ENCODE peak calls at places on chromosome 5, in ten cellular contexts. One of them, this sample, is unnamed.

GRCh38 chr5:173618927-173619519 is 2.6 kb upstream of the BOD1 start:
- DNase-seq in CD8-positive, alpha-beta T cell: peak; percentile 46
- DNase-seq in HCT116: peak; percentile 37
- DNase-seq in heart right ventricle: no peak
- DNase-seq in cardiac fibroblast: peak; percentile 70
- DNase-seq in AG04449: no peak
- DNase-seq in spleen: no peak
- DNase-seq in HepG2: peak; percentile 54
- DNase-seq in ovary: peak; percentile 47
- DNase-seq in transverse colon: peak; percentile 37
- DNase-seq in this sample: peak; percentile 31

GRCh38 chr5:178277866-178278265 is 45.3 kb upstream of the PHYKPL start:
- DNase-seq in HCT116: no peak
- DNase-seq in heart right ventricle: no peak
- DNase-seq in ovary: no peak
- DNase-seq in HepG2: no peak
- DNase-seq in spleen: no peak
- DNase-seq in cardiac fibroblast: no peak
- DNase-seq in AG04449: no peak
- DNase-seq in CD8-positive, alpha-beta T cell: no peak
- DNase-seq in transverse colon: no peak
- DNase-seq in this sample: no peak

GRCh38 chr5:100406640-100407039 is 128.5 kb upstream of the FAM174A start:
- DNase-seq in spleen: no peak
- DNase-seq in CD8-positive, alpha-beta T cell: no peak
- DNase-seq in HepG2: no peak
- DNase-seq in ovary: no peak
- DNase-seq in cardiac fibroblast: no peak
- DNase-seq in heart right ventricle: no peak
- DNase-seq in AG04449: no peak
- DNase-seq in transverse colon: no peak
- DNase-seq in HCT116: no peak
- DNase-seq in this sample: peak; percentile 32

GRCh38 chr5:141850786-141851185 is 27.4 kb downstream of the PCDH1 start:
- DNase-seq in CD8-positive, alpha-beta T cell: no peak
- DNase-seq in transverse colon: no peak
- DNase-seq in AG04449: no peak
- DNase-seq in ovary: no peak
- DNase-seq in heart right ventricle: no peak
- DNase-seq in spleen: no peak
- DNase-seq in HCT116: no peak
- DNase-seq in HepG2: no peak
- DNase-seq in cardiac fibroblast: no peak
- DNase-seq in this sample: no peak

GRCh38 chr5:95417971-95418370 is 26.8 kb downstream of the FAM81B start:
- DNase-seq in HepG2: no peak
- DNase-seq in cardiac fibroblast: no peak
- DNase-seq in AG04449: no peak
- DNase-seq in heart right ventricle: no peak
- DNase-seq in spleen: no peak
- DNase-seq in HCT116: no peak
- DNase-seq in CD8-positive, alpha-beta T cell: no peak
- DNase-seq in transverse colon: no peak
- DNase-seq in ovary: no peak
- DNase-seq in this sample: no peak

GRCh38 chr5:176716320-176716719 is 69.0 kb downstream of the TSPAN17 start:
- DNase-seq in CD8-positive, alpha-beta T cell: no peak
- DNase-seq in HCT116: peak; percentile 15
- DNase-seq in HepG2: no peak
- DNase-seq in ovary: no peak
- DNase-seq in spleen: no peak
- DNase-seq in transverse colon: no peak
- DNase-seq in heart right ventricle: no peak
- DNase-seq in AG04449: peak; percentile 29
- DNase-seq in cardiac fibroblast: peak; percentile 71
- DNase-seq in this sample: peak; percentile 35

GRCh38 chr5:170892201-170892600 is 30.4 kb downstream of the RANBP17 start:
- DNase-seq in AG04449: no peak
- DNase-seq in transverse colon: no peak
- DNase-seq in HepG2: no peak
- DNase-seq in spleen: no peak
- DNase-seq in ovary: no peak
- DNase-seq in HCT116: no peak
- DNase-seq in CD8-positive, alpha-beta T cell: no peak
- DNase-seq in heart right ventricle: no peak
- DNase-seq in cardiac fibroblast: peak; percentile 25
- DNase-seq in this sample: peak; percentile 29

GRCh38 chr5:168575391-168576372 is 3.5 kb downstream of the PANK3 start:
- DNase-seq in CD8-positive, alpha-beta T cell: no peak
- DNase-seq in heart right ventricle: no peak
- DNase-seq in AG04449: no peak
- DNase-seq in HepG2: no peak
- DNase-seq in cardiac fibroblast: no peak
- DNase-seq in transverse colon: no peak
- DNase-seq in ovary: no peak
- DNase-seq in spleen: no peak
- DNase-seq in HCT116: no peak
- DNase-seq in this sample: no peak

GRCh38 chr5:164500856-164501255 is 995.4 kb downstream of the MAT2B start:
- DNase-seq in ovary: no peak
- DNase-seq in HCT116: no peak
- DNase-seq in heart right ventricle: no peak
- DNase-seq in AG04449: no peak
- DNase-seq in transverse colon: no peak
- DNase-seq in HepG2: no peak
- DNase-seq in spleen: no peak
- DNase-seq in cardiac fibroblast: no peak
- DNase-seq in CD8-positive, alpha-beta T cell: no peak
- DNase-seq in this sample: no peak

GRCh38 chr5:91162534-91163381 is 220.4 kb downstream of the ARRDC3 start:
- DNase-seq in heart right ventricle: no peak
- DNase-seq in HCT116: peak; percentile 51
- DNase-seq in CD8-positive, alpha-beta T cell: peak; percentile 13
- DNase-seq in spleen: peak; percentile 82
- DNase-seq in AG04449: peak; percentile 57
- DNase-seq in transverse colon: peak; percentile 79
- DNase-seq in cardiac fibroblast: peak; percentile 91
- DNase-seq in HepG2: peak; percentile 48
- DNase-seq in ovary: peak; percentile 47
- DNase-seq in this sample: peak; percentile 74

GRCh38 chr5:37222181-37222580 is 27.0 kb downstream of the CPLANE1 start:
- DNase-seq in cardiac fibroblast: no peak
- DNase-seq in AG04449: no peak
- DNase-seq in HCT116: no peak
- DNase-seq in CD8-positive, alpha-beta T cell: no peak
- DNase-seq in HepG2: no peak
- DNase-seq in heart right ventricle: no peak
- DNase-seq in ovary: no peak
- DNase-seq in transverse colon: no peak
- DNase-seq in spleen: no peak
- DNase-seq in this sample: no peak

GRCh38 chr5:95823738-95824609 is 1.4 kb upstream of the GLRX start:
- DNase-seq in HepG2: peak; percentile 89
- DNase-seq in CD8-positive, alpha-beta T cell: peak; percentile 68
- DNase-seq in HCT116: peak; percentile 85
- DNase-seq in cardiac fibroblast: peak; percentile 95
- DNase-seq in heart right ventricle: peak; percentile 53
- DNase-seq in transverse colon: peak; percentile 69
- DNase-seq in AG04449: peak; percentile 87
- DNase-seq in spleen: peak; percentile 88
- DNase-seq in ovary: peak; percentile 86
- DNase-seq in this sample: peak; percentile 76

GRCh38 chr5:150517272-150518152 is 9.6 kb downstream of the NDST1 start:
- DNase-seq in ovary: no peak
- DNase-seq in HCT116: peak; percentile 18
- DNase-seq in HepG2: peak; percentile 81
- DNase-seq in transverse colon: peak; percentile 91
- DNase-seq in spleen: no peak
- DNase-seq in AG04449: peak; percentile 94
- DNase-seq in CD8-positive, alpha-beta T cell: no peak
- DNase-seq in heart right ventricle: peak; percentile 62
- DNase-seq in cardiac fibroblast: peak; percentile 94
- DNase-seq in this sample: peak; percentile 91

GRCh38 chr5:10333154-10334006 is 20.1 kb upstream of the MARCHF6 start:
- DNase-seq in heart right ventricle: peak; percentile 59
- DNase-seq in ovary: peak; percentile 42
- DNase-seq in cardiac fibroblast: peak; percentile 45
- DNase-seq in HepG2: no peak
- DNase-seq in HCT116: no peak
- DNase-seq in spleen: peak; percentile 86
- DNase-seq in CD8-positive, alpha-beta T cell: peak; percentile 6
- DNase-seq in AG04449: no peak
- DNase-seq in transverse colon: peak; percentile 51
- DNase-seq in this sample: no peak
- H3K4me3 ChIP-seq in heart right ventricle: peak overlapping the region; percentile 59
- H3K4me3 ChIP-seq in ovary: peak overlapping the region; percentile 51
- H3K4me3 ChIP-seq in cardiac fibroblast: peak overlapping the region; percentile 63
- H3K4me3 ChIP-seq in HepG2: no peak overlapping the region
- H3K4me3 ChIP-seq in HCT116: no peak overlapping the region
- H3K4me3 ChIP-seq in spleen: peak overlapping the region; percentile 51
- H3K4me3 ChIP-seq in CD8-positive, alpha-beta T cell: peak overlapping the region; percentile 47
- H3K4me3 ChIP-seq in AG04449: peak overlapping the region; percentile 59
- H3K4me3 ChIP-seq in transverse colon: peak overlapping the region; percentile 43
- H3K4me3 ChIP-seq in this sample: peak overlapping the region; percentile 46

GRCh38 chr5:111755942-111756353 is 1.0 kb downstream of the NREP start:
- DNase-seq in transverse colon: no peak
- DNase-seq in HCT116: no peak
- DNase-seq in heart right ventricle: no peak
- DNase-seq in cardiac fibroblast: peak; percentile 66
- DNase-seq in ovary: no peak
- DNase-seq in AG04449: no peak
- DNase-seq in CD8-positive, alpha-beta T cell: no peak
- DNase-seq in HepG2: no peak
- DNase-seq in spleen: no peak
- DNase-seq in this sample: no peak
- TF ChIP-seq CTCF in transverse colon: no peak
- TF ChIP-seq CTCF in HCT116: no peak
- TF ChIP-seq CTCF in heart right ventricle: no peak
- TF ChIP-seq CTCF in cardiac fibroblast: no peak
- TF ChIP-seq CTCF in ovary: no peak
- TF ChIP-seq CTCF in AG04449: no peak
- TF ChIP-seq CTCF in CD8-positive, alpha-beta T cell: no peak
- TF ChIP-seq CTCF in HepG2: no peak
- TF ChIP-seq CTCF in spleen: no peak
- TF ChIP-seq CTCF in this sample: no peak

GRCh38 chr5:172187118-172188032 is 649 bp downstream of the STK10 start:
- DNase-seq in spleen: peak; percentile 94
- DNase-seq in transverse colon: peak; percentile 81
- DNase-seq in ovary: peak; percentile 60
- DNase-seq in CD8-positive, alpha-beta T cell: peak; percentile 74
- DNase-seq in HepG2: peak; percentile 44
- DNase-seq in AG04449: peak; percentile 23
- DNase-seq in heart right ventricle: peak; percentile 65
- DNase-seq in cardiac fibroblast: peak; percentile 71
- DNase-seq in HCT116: peak; percentile 26
- DNase-seq in this sample: peak; percentile 27

GRCh38 chr5:172188033-172188892 is at the start of gene STK10:
- DNase-seq in heart right ventricle: peak; percentile 95
- DNase-seq in transverse colon: peak; percentile 94
- DNase-seq in CD8-positive, alpha-beta T cell: peak; percentile 89
- DNase-seq in HepG2: peak; percentile 80
- DNase-seq in cardiac fibroblast: peak; percentile 97
- DNase-seq in AG04449: peak; percentile 42
- DNase-seq in ovary: peak; percentile 86
- DNase-seq in HCT116: peak; percentile 75
- DNase-seq in spleen: peak; percentile 99
- DNase-seq in this sample: peak; percentile 59

GRCh38 chr5:172183881-172184280 is 4.1 kb downstream of the STK10 start:
- DNase-seq in CD8-positive, alpha-beta T cell: no peak
- DNase-seq in spleen: no peak
- DNase-seq in HCT116: no peak
- DNase-seq in transverse colon: no peak
- DNase-seq in AG04449: no peak
- DNase-seq in heart right ventricle: no peak
- DNase-seq in cardiac fibroblast: no peak
- DNase-seq in HepG2: no peak
- DNase-seq in ovary: no peak
- DNase-seq in this sample: no peak

GRCh38 chr5:172185096-172185461 is 2.9 kb downstream of the STK10 start:
- DNase-seq in AG04449: no peak
- DNase-seq in HCT116: no peak
- DNase-seq in CD8-positive, alpha-beta T cell: peak; percentile 35
- DNase-seq in ovary: no peak
- DNase-seq in spleen: no peak
- DNase-seq in HepG2: no peak
- DNase-seq in cardiac fibroblast: no peak
- DNase-seq in transverse colon: no peak
- DNase-seq in heart right ventricle: no peak
- DNase-seq in this sample: no peak

GRCh38 chr5:172186114-172186695 is 1.8 kb downstream of the STK10 start:
- DNase-seq in cardiac fibroblast: no peak
- DNase-seq in heart right ventricle: no peak
- DNase-seq in spleen: peak; percentile 57
- DNase-seq in HCT116: no peak
- DNase-seq in AG04449: no peak
- DNase-seq in ovary: no peak
- DNase-seq in CD8-positive, alpha-beta T cell: no peak
- DNase-seq in transverse colon: no peak
- DNase-seq in HepG2: no peak
- DNase-seq in this sample: no peak
- H3K4me3 ChIP-seq in cardiac fibroblast: peak overlapping the region; percentile 97
- H3K4me3 ChIP-seq in heart right ventricle: peak overlapping the region; percentile 76
- H3K4me3 ChIP-seq in spleen: peak overlapping the region; percentile 95
- H3K4me3 ChIP-seq in HCT116: peak overlapping the region; percentile 97
- H3K4me3 ChIP-seq in AG04449: peak overlapping the region; percentile 93
- H3K4me3 ChIP-seq in ovary: peak overlapping the region; percentile 91
- H3K4me3 ChIP-seq in CD8-positive, alpha-beta T cell: peak overlapping the region; percentile 74
- H3K4me3 ChIP-seq in transverse colon: no peak overlapping the region
- H3K4me3 ChIP-seq in HepG2: no peak overlapping the region
- H3K4me3 ChIP-seq in this sample: peak overlapping the region; percentile 94

GRCh38 chr5:3222924-3223323 is 372.7 kb upstream of the IRX1 start:
- DNase-seq in HCT116: no peak
- DNase-seq in HepG2: no peak
- DNase-seq in spleen: no peak
- DNase-seq in cardiac fibroblast: no peak
- DNase-seq in AG04449: no peak
- DNase-seq in transverse colon: no peak
- DNase-seq in CD8-positive, alpha-beta T cell: no peak
- DNase-seq in heart right ventricle: no peak
- DNase-seq in ovary: no peak
- DNase-seq in this sample: no peak

GRCh38 chr5:3220201-3220600 is 375.4 kb upstream of the IRX1 start:
- DNase-seq in HCT116: no peak
- DNase-seq in heart right ventricle: no peak
- DNase-seq in transverse colon: no peak
- DNase-seq in AG04449: no peak
- DNase-seq in cardiac fibroblast: no peak
- DNase-seq in ovary: no peak
- DNase-seq in spleen: no peak
- DNase-seq in CD8-positive, alpha-beta T cell: no peak
- DNase-seq in HepG2: no peak
- DNase-seq in this sample: no peak

GRCh38 chr5:3218916-3219650 is 376.5 kb upstream of the IRX1 start:
- DNase-seq in HepG2: no peak
- DNase-seq in ovary: no peak
- DNase-seq in spleen: peak; percentile 68
- DNase-seq in cardiac fibroblast: no peak
- DNase-seq in CD8-positive, alpha-beta T cell: no peak
- DNase-seq in heart right ventricle: no peak
- DNase-seq in AG04449: no peak
- DNase-seq in transverse colon: no peak
- DNase-seq in HCT116: no peak
- DNase-seq in this sample: no peak

GRCh38 chr5:3220638-3221288 is 374.9 kb upstream of the IRX1 start:
- DNase-seq in spleen: peak; percentile 64
- DNase-seq in ovary: no peak
- DNase-seq in HCT116: no peak
- DNase-seq in AG04449: no peak
- DNase-seq in heart right ventricle: no peak
- DNase-seq in transverse colon: no peak
- DNase-seq in cardiac fibroblast: no peak
- DNase-seq in CD8-positive, alpha-beta T cell: no peak
- DNase-seq in HepG2: no peak
- DNase-seq in this sample: no peak

GRCh38 chr5:3221432-3221831 is 374.2 kb upstream of the IRX1 start:
- DNase-seq in HCT116: no peak
- DNase-seq in CD8-positive, alpha-beta T cell: no peak
- DNase-seq in spleen: no peak
- DNase-seq in HepG2: no peak
- DNase-seq in AG04449: no peak
- DNase-seq in ovary: no peak
- DNase-seq in heart right ventricle: no peak
- DNase-seq in transverse colon: no peak
- DNase-seq in cardiac fibroblast: no peak
- DNase-seq in this sample: no peak
- TF ChIP-seq CTCF in HCT116: no peak
- TF ChIP-seq CTCF in CD8-positive, alpha-beta T cell: no peak
- TF ChIP-seq CTCF in spleen: no peak
- TF ChIP-seq CTCF in HepG2: no peak
- TF ChIP-seq CTCF in AG04449: no peak
- TF ChIP-seq CTCF in ovary: no peak
- TF ChIP-seq CTCF in heart right ventricle: no peak
- TF ChIP-seq CTCF in transverse colon: no peak
- TF ChIP-seq CTCF in cardiac fibroblast: no peak
- TF ChIP-seq CTCF in this sample: no peak